ENCODE peak calls at places on chromosomes 4 and X, in seven cellular contexts. N is NK-92 treated with Interleukin-12 subunit alpha and Interleukin-12 subunit beta, amount 100 ng/mL, for 24 hours; V is HS-5; C is hippocampal formation; L is activated CD8-positive, alpha-beta memory T cell treated with anti-CD3 and anti-CD28 coated beads for 4 hours; D is activated naive CD8-positive, alpha-beta T cell treated with anti-CD3 and anti-CD28 coated beads, Interleukin-2, amount 10 ng/mL, durations not matched to agents 7 days and 5 days; X is smooth muscle cell of the brain vasculature. Y is an unnamed sample.

GRCh38 chr4:128527356-128527755 is 239.7 kb upstream of the PGRMC2 start:
- DNase-seq in N (no peak), V (no peak), C (no peak), L (no peak), D (no peak), X (no peak), Y (no peak)

GRCh38 chrX:130916636-130917422 is 13.8 kb upstream of the ENOX2 start:
- DNase-seq in N (peak), V (no peak), C (peak), L (no peak), D (no peak), X (peak), Y (peak)

GRCh38 chrX:30906726-30907125 is 17.7 kb upstream of the TAB3 start:
- DNase-seq in N (no peak), V (peak), C (no peak), L (no peak), D (no peak), X (no peak), Y (no peak)

GRCh38 chr4:82779032-82779431 is 19.6 kb downstream of the SCD5 start:
- DNase-seq in N (no peak), V (no peak), C (no peak), L (no peak), D (no peak), X (no peak), Y (no peak)

GRCh38 chr4:69668680-69669079 is 15.6 kb upstream of the UGT2A1 start:
- DNase-seq in N (no peak), V (no peak), C (no peak), L (no peak), D (no peak), X (no peak), Y (no peak)

GRCh38 chr4:182978152-182978827 is 61.1 kb upstream of the DCTD start:
- DNase-seq in N (no peak), V (peak), C (no peak), L (no peak), D (no peak), X (peak), Y (no peak)

GRCh38 chr4:27861802-27862201 is 1001.2 kb downstream of the STIM2 start:
- DNase-seq in N (no peak), V (no peak), C (no peak), L (no peak), D (no peak), X (no peak), Y (no peak)

GRCh38 chr4:177033632-177034031 is 240.9 kb upstream of the VEGFC start:
- DNase-seq in N (no peak), V (no peak), C (no peak), L (no peak), D (no peak), X (no peak), Y (no peak)

GRCh38 chr4:19329631-19330030 is 922.1 kb upstream of the SLIT2 start:
- DNase-seq in N (no peak), V (peak), C (no peak), L (no peak), D (no peak), X (no peak), Y (no peak)

GRCh38 chr4:184053476-184053875 is 148.4 kb downstream of the STOX2 start:
- DNase-seq in N (no peak), V (no peak), C (no peak), L (no peak), D (no peak), X (no peak), Y (no peak)

GRCh38 chr4:26950446-26950845 is 89.8 kb downstream of the STIM2 start:
- DNase-seq in N (no peak), V (no peak), C (no peak), L (no peak), D (no peak), X (no peak), Y (no peak)

GRCh38 chr4:11765849-11766453 is 337.3 kb upstream of the HS3ST1 start:
- DNase-seq in N (no peak), V (no peak), C (no peak), L (no peak), D (no peak), X (peak), Y (no peak)

GRCh38 chr4:45732161-45732560 is 391.7 kb downstream of the GABRG1 start:
- DNase-seq in N (no peak), V (no peak), C (no peak), L (no peak), D (no peak), X (no peak), Y (no peak)

GRCh38 chr4:63558709-63559108 is 850.5 kb downstream of the TECRL start:
- DNase-seq in N (no peak), V (no peak), C (no peak), L (no peak), D (no peak), X (no peak), Y (no peak)

GRCh38 chr4:181432347-181432746 is 810.9 kb upstream of the TENM3 start:
- DNase-seq in N (no peak), V (no peak), C (no peak), L (no peak), D (no peak), X (no peak), Y (no peak)

GRCh38 chr4:149985981-149986380 is 92.3 kb upstream of the DCLK2 start:
- DNase-seq in N (no peak), V (no peak), C (no peak), L (no peak), D (no peak), X (no peak), Y (no peak)

GRCh38 chrX:110363241-110363640 is 4.6 kb downstream of the RTL9 start:
- DNase-seq in N (no peak), V (no peak), C (no peak), L (no peak), D (no peak), X (no peak), Y (no peak)

GRCh38 chr4:117801756-117802155 is 232.5 kb upstream of the NDST3 start:
- DNase-seq in N (no peak), V (no peak), C (no peak), L (no peak), D (no peak), X (no peak), Y (no peak)

GRCh38 chrX:140040397-140040796 is 75.1 kb upstream of the CXorf66 start:
- DNase-seq in N (peak), V (peak), C (no peak), L (no peak), D (no peak), X (no peak), Y (no peak)

GRCh38 chrX:8783100-8784098 is 17.8 kb downstream of the FAM9A start:
- DNase-seq in N (no peak), V (no peak), C (no peak), L (no peak), D (peak), X (no peak), Y (no peak)

GRCh38 chr4:2395038-2395437 is 23.4 kb downstream of the ZFYVE28 start:
- DNase-seq in N (no peak), V (no peak), C (no peak), L (no peak), D (no peak), X (no peak), Y (no peak)

GRCh38 chr4:107098403-107098802 is 62.3 kb upstream of the DKK2 start:
- DNase-seq in N (no peak), V (no peak), C (no peak), L (no peak), D (no peak), X (no peak), Y (no peak)